ENCODE peak calls at places on chromosomes 13 and 19, in four cellular contexts. G, F, Z and R are unnamed samples.

GRCh38 chr13:112322562-112322961 is 53.6 kb upstream of the SPACA7 start:
- DNase-seq in G (no peak), F (no peak), Z (no peak), R (no peak)

GRCh38 chr19:17107546-17108452 is 32.2 kb downstream of the MYO9B start:
- DNase-seq in G (peak; percentile 97), F (peak; percentile 74), Z (no peak), R (peak; percentile 83)

GRCh38 chr13:79901336-79901735 is 420.4 kb downstream of the NDFIP2 start:
- DNase-seq in F (no peak), Z (no peak), G (peak; percentile 40), R (no peak)

GRCh38 chr13:109787135-109787954 is 962 bp upstream of the IRS2 start:
- DNase-seq in G (peak; percentile 46), Z (peak; percentile 86), F (no peak), R (no peak)

GRCh38 chr13:83895994-83896580 is 13.8 kb upstream of the SLITRK1 start:
- DNase-seq in F (no peak), G (peak; percentile 17), Z (no peak), R (no peak)

GRCh38 chr13:44068737-44069136 is 189.0 kb downstream of the LACC1 start:
- DNase-seq in Z (no peak), G (peak; percentile 65), F (no peak), R (no peak)

GRCh38 chr19:6678690-6679109 is 8.7 kb upstream of the TNFSF14 start:
- DNase-seq in Z (no peak), F (no peak), G (no peak), R (no peak)

GRCh38 chr19:50910722-50911121 is 473 bp downstream of the KLK4 start:
- DNase-seq in F (no peak), G (no peak), Z (no peak), R (no peak)

GRCh38 chr13:20673711-20674110 is 29.8 kb upstream of the IL17D start:
- DNase-seq in F (no peak), G (no peak), Z (no peak), R (no peak)

GRCh38 chr13:37984357-37984756 is 114.8 kb upstream of the TRPC4 start:
- DNase-seq in Z (peak; percentile 57), F (no peak), G (no peak), R (no peak)

GRCh38 chr19:54418930-54419800 is 3.9 kb downstream of the TTYH1 start:
- DNase-seq in Z (no peak), F (no peak), G (no peak), R (no peak)

GRCh38 chr19:5624154-5624663 is 1.3 kb downstream of the SAFB start:
- DNase-seq in Z (peak; percentile 45), G (peak; percentile 48), F (peak; percentile 42), R (no peak)

GRCh38 chr19:50047686-50048085 is 21.9 kb downstream of the ZNF473 start:
- DNase-seq in F (no peak), G (no peak), Z (no peak), R (no peak)

GRCh38 chr19:39865953-39866352 is 19.8 kb upstream of the FBL start:
- DNase-seq in G (no peak), Z (no peak), F (no peak), R (no peak)

GRCh38 chr13:51303063-51303552 is 36.4 kb upstream of the SERPINE3 start:
- DNase-seq in F (no peak), G (no peak), Z (peak; percentile 84), R (no peak)

GRCh38 chr19:4724252-4724514 is 541 bp upstream of the DPP9 start:
- DNase-seq in Z (peak; percentile 85), G (no peak), F (no peak), R (no peak)

GRCh38 chr19:38543807-38544568 is 73.8 kb downstream of the MAP4K1 start:
- DNase-seq in Z (peak; percentile 75), G (peak; percentile 77), F (peak; percentile 54), R (peak; percentile 12)

GRCh38 chr13:27573265-27573664 is 47.1 kb downstream of the LNX2 start:
- DNase-seq in G (peak; percentile 22), F (no peak), Z (no peak), R (no peak)

GRCh38 chr13:55062662-55063061 is 2034.0 kb downstream of the OLFM4 start:
- DNase-seq in G (no peak), Z (no peak), F (no peak), R (no peak)

GRCh38 chr13:85419611-85420010 is 379.6 kb downstream of the SLITRK6 start:
- DNase-seq in F (no peak), G (no peak), Z (no peak), R (no peak)

GRCh38 chr13:85333511-85333910 is 465.7 kb downstream of the SLITRK6 start:
- DNase-seq in Z (no peak), F (no peak), G (no peak), R (no peak)

GRCh38 chr19:19513671-19514070 is 1.7 kb downstream of the TSSK6 start:
- DNase-seq in F (no peak), Z (no peak), G (no peak), R (no peak)

GRCh38 chr19:19514215-19514633 is 1.1 kb downstream of the TSSK6 start:
- DNase-seq in F (peak; percentile 49), Z (no peak), G (peak; percentile 69), R (no peak)

GRCh38 chr19:19515764-19516519 is at the start of gene NDUFA13:
- DNase-seq in F (peak; percentile 94), Z (peak; percentile 99), G (peak; percentile 94), R (peak; percentile 26)

GRCh38 chr19:19514881-19515763 is at the start of gene TSSK6:
- DNase-seq in G (no peak), Z (no peak), F (no peak), R (no peak)

DNA sequence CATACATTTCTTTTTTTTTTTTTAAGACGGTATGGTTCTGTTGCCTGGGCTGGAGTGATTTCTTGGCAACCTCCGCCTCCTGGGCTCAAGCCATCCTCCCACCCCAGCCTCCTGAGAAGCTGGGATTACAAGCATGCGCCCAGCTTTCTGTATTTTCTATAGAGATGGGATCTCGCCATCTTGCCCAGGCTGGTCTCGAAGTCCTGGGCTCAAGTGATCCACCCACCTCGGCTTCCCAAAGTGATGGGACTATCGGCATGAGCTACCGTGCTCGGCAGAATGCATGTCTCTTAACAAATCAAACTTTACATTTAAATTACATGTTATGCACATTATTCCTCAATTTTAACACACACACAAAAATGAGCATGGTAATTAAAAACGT is 1.2 kb downstream of the NDUFA13 start:
- DNase-seq in G (no peak), F (no peak), Z (no peak), R (no peak)
- H3K4me3 ChIP-seq in G (peak overlapping the region; percentile 97), F (no peak overlapping the region), Z (peak overlapping the region; percentile 98), R (no peak overlapping the region)

DNA sequence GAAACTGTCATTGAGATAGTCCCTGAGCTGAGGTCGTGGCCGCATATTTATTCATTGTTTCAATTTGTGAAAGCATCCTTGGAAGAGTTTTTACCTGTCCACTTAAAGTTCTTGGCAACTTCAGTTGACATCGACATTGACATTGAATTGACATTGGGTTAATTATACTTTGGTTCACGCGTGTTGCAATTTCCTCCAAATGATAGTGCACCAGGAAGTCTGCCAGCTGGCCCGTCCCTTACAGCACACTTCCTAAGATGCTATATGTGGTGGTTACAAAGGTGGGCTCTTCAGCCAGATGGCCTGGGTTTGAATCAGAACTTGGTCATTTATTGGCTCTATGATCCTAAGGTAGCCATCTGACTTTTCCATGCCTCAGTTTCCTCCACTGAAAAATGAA is 176.0 kb downstream of the FGF14 start:
- DNase-seq in G (no peak), Z (no peak), F (no peak), R (no peak)
- TF ChIP-seq CTCF in G (no peak), Z (no peak), F (no peak), R (no peak)

GRCh38 chr19:18479964-18480723 is 41.7 kb downstream of the ELL start:
- DNase-seq in G (peak; percentile 89), Z (no peak), F (no peak), R (no peak)
- H3K4me3 ChIP-seq in G (no peak overlapping the region), Z (no peak overlapping the region), F (no peak overlapping the region), R (no peak overlapping the region)

GRCh38 chr19:31355330-31356289 is 6.4 kb upstream of the TSHZ3 start:
- DNase-seq in G (no peak), Z (peak; percentile 80), F (no peak), R (no peak)

GRCh38 chr19:31354919-31355318 is 5.7 kb upstream of the TSHZ3 start:
- DNase-seq in G (no peak), F (no peak), Z (peak; percentile 58), R (no peak)

GRCh38 chr19:31354316-31354715 is 5.1 kb upstream of the TSHZ3 start:
- DNase-seq in F (no peak), Z (peak; percentile 60), G (no peak), R (no peak)

GRCh38 chr19:31357315-31357673 is 8.1 kb upstream of the TSHZ3 start:
- DNase-seq in G (no peak), F (no peak), Z (no peak), R (no peak)

DNA sequence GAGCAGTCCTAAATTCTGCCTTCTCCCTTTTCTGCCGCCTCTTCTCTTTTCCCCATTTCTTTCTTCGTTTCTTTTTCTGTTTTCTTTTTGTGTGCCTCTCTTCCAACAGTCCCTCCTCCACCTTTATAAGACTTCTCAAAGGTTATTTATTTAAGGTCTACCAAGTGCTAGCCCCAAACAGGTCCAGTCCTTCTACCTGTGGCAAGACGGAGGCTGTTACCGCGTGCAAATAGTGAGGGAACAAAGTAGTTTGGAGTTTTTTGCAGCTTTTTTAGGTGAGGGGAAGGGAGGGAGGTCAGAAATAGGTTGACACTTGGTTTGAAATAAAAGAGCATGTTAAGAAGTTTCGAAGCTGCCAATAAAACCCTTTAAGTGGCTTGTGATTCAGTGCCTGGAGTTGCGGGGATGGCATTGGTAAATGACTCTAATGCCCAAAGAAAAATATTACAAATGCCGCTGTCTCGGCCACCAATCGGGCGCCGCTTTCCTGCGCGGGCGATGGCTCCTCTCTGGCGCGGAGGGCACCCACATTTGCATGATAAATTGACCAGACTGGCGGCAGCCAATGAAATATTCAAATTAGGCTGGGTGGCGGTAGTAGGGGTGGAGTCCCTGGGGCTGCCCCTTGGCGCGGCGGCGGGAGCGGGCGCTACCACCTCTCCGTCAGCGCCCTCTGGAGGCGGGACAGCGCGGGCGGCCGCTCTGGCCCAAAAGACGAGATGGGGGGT is 7.5 kb upstream of the TSHZ3 start:
- DNase-seq in Z (peak; percentile 85), G (no peak), F (no peak), R (no peak)
- TF ChIP-seq CTCF in Z (peak; percentile 83), G (no peak), F (peak; percentile 9), R (no peak)

GRCh38 chr19:45045671-45046353 is 7.0 kb downstream of the CLASRP start:
- DNase-seq in F (no peak), Z (no peak), G (no peak), R (no peak)
- H3K4me3 ChIP-seq in F (no peak overlapping the region), Z (no peak overlapping the region), G (no peak overlapping the region), R (no peak overlapping the region)

DNA sequence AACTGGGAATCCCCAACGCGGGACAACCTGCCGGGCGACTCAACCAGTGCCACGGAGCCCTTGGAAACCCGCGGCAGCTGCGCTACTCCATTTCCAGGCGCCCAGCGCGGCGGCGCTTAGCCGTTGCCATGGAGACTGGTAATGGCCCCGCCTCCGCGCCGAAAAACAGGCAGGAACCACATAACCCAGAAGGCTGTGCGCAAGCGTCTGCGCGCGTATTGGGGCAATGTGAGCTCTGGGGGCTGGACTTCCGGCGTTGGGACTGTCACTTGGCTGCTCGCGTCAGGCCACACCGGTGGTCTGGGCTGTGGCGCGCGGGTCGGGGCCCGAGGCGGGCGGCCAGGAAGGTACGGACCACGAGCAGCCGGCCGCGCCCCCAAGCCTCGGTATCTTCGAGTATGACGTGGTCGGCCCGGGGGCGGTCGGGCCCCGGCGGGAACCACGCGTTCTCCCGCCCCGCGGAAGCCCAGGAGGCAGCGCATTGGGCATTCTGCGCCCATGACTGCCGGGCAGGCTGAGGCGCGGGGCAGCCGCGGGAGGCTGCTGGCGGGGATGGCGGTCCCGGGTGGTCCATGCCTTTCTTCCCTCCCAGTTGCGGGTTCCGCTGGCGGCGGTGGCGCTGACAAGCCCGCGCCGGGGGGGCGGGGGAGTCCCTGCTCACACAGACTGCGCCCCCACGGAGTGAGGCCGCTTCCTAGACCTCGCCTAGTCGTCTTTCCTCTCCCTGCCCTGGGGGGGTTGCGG is at the start of gene ZNF324B:
- DNase-seq in Z (peak; percentile 99), G (peak; percentile 95), F (peak; percentile 97), R (peak; percentile 57)
- TF ChIP-seq CTCF in Z (no peak), G (no peak), F (no peak), R (no peak)